ENCODE peak calls at places on chromosomes 1 and 21, in six cellular contexts. O is A549; J is ovary; M is OCI-LY7; K is CD4-positive, alpha-beta T cell; V is heart right ventricle. X is an unnamed sample.
A peak's percentile ranks its signal among the peaks of the same experiment; 100 is the strongest.

GRCh38 chr1:153447498-153448170 is 12.8 kb downstream of the S100A7 start:
- DNase-seq in O (peak; percentile 12), J (no peak), M (no peak), K (no peak), V (no peak), X (peak; percentile 26)

GRCh38 chr1:203275656-203276272 is 29.6 kb upstream of the BTG2 start:
- DNase-seq in O (no peak), J (no peak), M (peak; percentile 2), K (no peak), V (no peak), X (no peak)

GRCh38 chr1:172818841-172819527 is 160.1 kb downstream of the FASLG start:
- DNase-seq in O (no peak), J (no peak), M (peak; percentile 91), K (peak; percentile 18), V (no peak), X (no peak)

GRCh38 chr1:228936881-228937280 is 201.6 kb downstream of the RHOU start:
- DNase-seq in O (no peak), J (no peak), M (no peak), K (no peak), V (no peak), X (no peak)

GRCh38 chr21:29362758-29363157 is 64.0 kb downstream of the BACH1 start:
- DNase-seq in O (no peak), J (no peak), M (no peak), K (no peak), V (no peak), X (no peak)

GRCh38 chr1:113905435-113905861 is 322 bp downstream of the DCLRE1B start:
- DNase-seq in O (no peak), J (no peak), M (peak; percentile 63), K (no peak), V (no peak), X (peak; percentile 30)

GRCh38 chr21:37425684-37426083 is 59.1 kb downstream of the DYRK1A start:
- DNase-seq in O (no peak), J (no peak), M (no peak), K (no peak), V (no peak), X (no peak)

GRCh38 chr1:59165353-59165752 is 131.5 kb upstream of the FGGY start:
- DNase-seq in O (no peak), J (no peak), M (no peak), K (no peak), V (no peak), X (no peak)

GRCh38 chr1:98870959-98871903 is 133.4 kb downstream of the PLPPR5 start:
- DNase-seq in O (no peak), J (no peak), M (peak; percentile 90), K (peak; percentile 50), V (no peak), X (no peak)

GRCh38 chr1:50196081-50196480 is 87.4 kb downstream of the ELAVL4 start:
- DNase-seq in O (no peak), J (no peak), M (no peak), K (no peak), V (no peak), X (no peak)

GRCh38 chr21:46452719-46453118 is 6.0 kb upstream of the DIP2A start:
- DNase-seq in O (no peak), J (no peak), M (no peak), K (no peak), V (no peak), X (no peak)

GRCh38 chr1:65055754-65056153 is 89.4 kb upstream of the JAK1 start:
- DNase-seq in O (no peak), J (no peak), M (no peak), K (no peak), V (no peak), X (no peak)

GRCh38 chr21:32007461-32007860 is 134.6 kb downstream of the HUNK start:
- DNase-seq in O (peak; percentile 31), J (no peak), M (no peak), K (no peak), V (no peak), X (no peak)

GRCh38 chr1:226185153-226186036 is 1.1 kb downstream of the ACBD3 start:
- DNase-seq in O (no peak), J (no peak), M (peak; percentile 20), K (no peak), V (no peak), X (no peak)

GRCh38 chr1:36942093-36942492 is 92.2 kb downstream of the GRIK3 start:
- DNase-seq in O (no peak), J (no peak), M (no peak), K (no peak), V (no peak), X (no peak)

GRCh38 chr1:66315675-66316074 is 218.3 kb upstream of the SGIP1 start:
- DNase-seq in O (peak; percentile 58), J (no peak), M (no peak), K (no peak), V (no peak), X (peak; percentile 67)

GRCh38 chr1:159897962-159898361 is 2.0 kb downstream of the CFAP45 start:
- DNase-seq in O (no peak), J (no peak), M (no peak), K (no peak), V (no peak), X (no peak)

GRCh38 chr21:43331962-43332458 is 94.9 kb downstream of the SIK1 start:
- DNase-seq in O (peak; percentile 98), J (peak; percentile 88), M (no peak), K (no peak), V (peak; percentile 58), X (no peak)

GRCh38 chr21:15240846-15241245 is 176.0 kb upstream of the NRIP1 start:
- DNase-seq in O (no peak), J (no peak), M (no peak), K (no peak), V (no peak), X (no peak)

GRCh38 chr1:53087332-53088285 is 25.6 kb downstream of the PODN start:
- DNase-seq in O (no peak), J (no peak), M (no peak), K (no peak), V (peak; percentile 21), X (no peak)

GRCh38 chr1:87869563-87869962 is 540.9 kb downstream of the LMO4 start:
- DNase-seq in O (peak; percentile 53), J (no peak), M (no peak), K (no peak), V (no peak), X (peak; percentile 57)

GRCh38 chr1:228977307-228977706 is 242.0 kb downstream of the RHOU start:
- DNase-seq in O (no peak), J (no peak), M (no peak), K (no peak), V (no peak), X (no peak)

GRCh38 chr1:163565171-163565570 is 243.4 kb downstream of the NUF2 start:
- DNase-seq in O (no peak), J (no peak), M (no peak), K (no peak), V (no peak), X (no peak)

GRCh38 chr1:166796620-166797236 is 42.5 kb upstream of the POGK start:
- DNase-seq in O (no peak), J (no peak), M (no peak), K (no peak), V (no peak), X (no peak)

GRCh38 chr21:34889287-34889536 is 159.9 kb downstream of the RUNX1 start:
- DNase-seq in O (peak; percentile 66), J (peak; percentile 73), M (no peak), K (peak; percentile 32), V (peak; percentile 28), X (peak; percentile 42)

GRCh38 chr1:156359973-156360372 is 9.0 kb upstream of the RHBG start:
- DNase-seq in O (peak; percentile 56), J (no peak), M (no peak), K (no peak), V (no peak), X (no peak)

GRCh38 chr21:33325222-33326067 is 675 bp downstream of the IFNAR1 start:
- DNase-seq in O (peak; percentile 57), J (peak; percentile 77), M (peak; percentile 68), K (peak; percentile 63), V (peak; percentile 83), X (peak; percentile 50)

GRCh38 chr21:25457411-25457810 is 149.9 kb downstream of the MRPL39 start:
- DNase-seq in O (no peak), J (no peak), M (peak; percentile 61), K (no peak), V (no peak), X (peak; percentile 56)

GRCh38 chr1:38740543-38740942 is 119.0 kb downstream of the RRAGC start:
- DNase-seq in O (no peak), J (no peak), M (no peak), K (no peak), V (no peak), X (peak; percentile 36)

DNA sequence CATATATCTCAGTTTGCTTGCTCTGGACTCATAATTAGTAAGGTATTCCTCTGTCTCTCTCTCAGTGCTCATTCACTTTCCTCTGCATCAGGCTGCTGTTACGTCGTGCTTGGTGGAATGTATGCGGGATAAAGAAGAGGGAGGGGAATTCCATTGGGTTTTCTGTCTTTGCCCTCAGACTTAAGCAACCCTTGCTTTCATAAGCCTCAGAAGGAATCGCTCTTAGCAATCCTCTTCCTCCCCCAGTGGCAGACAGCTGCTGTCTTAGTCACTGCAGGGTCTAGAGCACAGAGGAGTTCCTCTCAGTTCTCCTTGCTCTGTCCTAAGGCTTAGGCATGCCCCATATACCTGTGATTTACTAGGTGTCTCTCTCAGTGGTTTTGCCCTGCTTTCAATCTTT is 19.1 kb upstream of the NTMT2 start:
- DNase-seq in O (peak; percentile 3), J (no peak), M (no peak), K (no peak), V (no peak), X (peak; percentile 9)
- TF ChIP-seq CTCF in O (no peak), J (no peak), M (no peak), K (no peak), V (no peak), X (no peak)

DNA sequence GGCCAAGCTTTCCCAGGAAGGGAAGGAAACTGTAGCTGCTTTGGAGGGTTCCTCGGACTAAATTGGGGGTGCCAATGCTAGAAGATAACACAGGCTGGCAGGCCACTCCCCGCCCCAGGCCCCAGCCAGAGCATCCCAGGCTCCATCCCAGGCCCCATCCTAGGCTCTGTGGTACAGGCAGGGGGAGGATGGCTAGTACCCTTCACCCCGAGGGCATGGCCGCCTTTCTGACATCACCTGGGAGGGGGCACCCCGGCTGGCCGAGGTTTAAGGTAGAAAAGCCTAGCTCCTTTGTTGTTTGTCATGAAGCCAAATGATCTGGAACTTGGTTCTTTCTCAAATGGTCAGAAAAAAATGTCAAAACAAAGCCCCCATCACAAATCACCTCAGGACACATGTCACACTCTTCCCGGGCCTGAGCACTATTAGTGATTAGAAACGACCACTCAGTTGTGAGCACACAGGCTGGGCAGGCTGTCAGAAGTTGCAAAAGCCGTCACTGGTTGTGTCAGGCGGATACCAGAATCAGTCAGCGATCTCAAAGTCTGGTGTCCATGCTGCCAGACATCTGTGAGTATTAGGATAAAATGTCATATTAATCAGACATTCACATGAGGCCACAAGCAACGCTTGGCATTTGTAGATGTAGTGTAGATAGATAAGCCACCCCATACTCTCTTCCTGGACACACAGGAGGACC is 31.0 kb upstream of the ETS2 start:
- DNase-seq in O (no peak), J (no peak), M (no peak), K (no peak), V (no peak), X (no peak)
- H3K27ac ChIP-seq in O (peak overlapping the region; percentile 73), J (no peak overlapping the region), M (no peak overlapping the region), K (no peak overlapping the region), V (no peak overlapping the region), X (peak overlapping the region; percentile 90)

GRCh38 chr1:26833432-26834405 is 7.2 kb downstream of the ZDHHC18 start:
- DNase-seq in O (no peak), J (no peak), M (peak; percentile 85), K (peak; percentile 88), V (no peak), X (no peak)
- TF ChIP-seq CTCF in O (no peak), J (no peak), M (peak; percentile 52), K (peak; percentile 33), V (no peak), X (no peak)

GRCh38 chr21:27586986-27587385 is 620.1 kb upstream of the ADAMTS5 start:
- DNase-seq in O (no peak), J (no peak), M (no peak), K (no peak), V (no peak), X (no peak)
- H3K27ac ChIP-seq in O (no peak overlapping the region), J (no peak overlapping the region), M (no peak overlapping the region), K (no peak overlapping the region), V (no peak overlapping the region), X (no peak overlapping the region)

X was measured in RWPE1.